ENCODE peak calls at places on chromosomes 5 and 9, in four cellular contexts. T, N, F and J are unnamed samples.

GRCh38 chr9:95268681-95269080 is 48.8 kb downstream of the FANCC start:
- DNase-seq in T (no peak), F (peak), N (no peak), J (no peak)

GRCh38 chr5:93705896-93706295 is 35.5 kb downstream of the POU5F2 start:
- DNase-seq in T (no peak), F (no peak), N (no peak), J (no peak)

GRCh38 chr9:81686614-81687520 is 2.5 kb downstream of the TLE1 start:
- DNase-seq in N (peak), T (peak), F (peak), J (peak)

GRCh38 chr5:110478899-110479298 is 247.6 kb downstream of the TMEM232 start:
- DNase-seq in T (no peak), F (no peak), N (no peak), J (no peak)

GRCh38 chr5:1477341-1477740 is 32.1 kb upstream of the SLC6A3 start:
- DNase-seq in N (no peak), F (peak), T (peak), J (peak)

GRCh38 chr5:618450-618849 is 6.3 kb downstream of the CEP72 start:
- DNase-seq in N (no peak), F (peak), T (peak), J (no peak)

GRCh38 chr5:34494111-34494755 is 161.9 kb upstream of the RAI14 start:
- DNase-seq in F (no peak), T (no peak), N (no peak), J (no peak)

GRCh38 chr9:121357011-121357410 is 13.0 kb downstream of the STOM start:
- DNase-seq in F (no peak), N (no peak), T (no peak), J (no peak)

GRCh38 chr5:72677447-72677846 is 139.0 kb upstream of the TNPO1 start:
- DNase-seq in N (no peak), T (no peak), F (no peak), J (no peak)

GRCh38 chr5:142667808-142668207 is 18.1 kb downstream of the FGF1 start:
- DNase-seq in N (no peak), F (no peak), T (peak), J (no peak)

GRCh38 chr9:16867571-16868311 is 2.7 kb downstream of the BNC2 start:
- DNase-seq in T (no peak), F (peak), N (peak), J (no peak)

GRCh38 chr9:69198526-69199250 is 24.6 kb downstream of the TJP2 start:
- DNase-seq in T (no peak), N (no peak), F (no peak), J (no peak)

GRCh38 chr9:847505-847904 is 6.0 kb downstream of the DMRT1 start:
- DNase-seq in N (no peak), T (no peak), F (no peak), J (no peak)

GRCh38 chr5:53069626-53070025 is 39.9 kb downstream of the MOCS2 start:
- DNase-seq in F (no peak), T (no peak), N (no peak), J (no peak)

GRCh38 chr9:811101-811531 is 30.4 kb upstream of the DMRT1 start:
- DNase-seq in T (no peak), F (no peak), N (no peak), J (no peak)

GRCh38 chr5:150075806-150076205 is 10.5 kb downstream of the CSF1R start:
- DNase-seq in T (peak), N (peak), F (peak), J (no peak)

GRCh38 chr5:168776023-168776422 is 196.9 kb upstream of the PANK3 start:
- DNase-seq in F (no peak), T (no peak), N (no peak), J (no peak)

GRCh38 chr9:129118799-129119198 is 7.6 kb downstream of the PTPA start:
- DNase-seq in T (no peak), N (no peak), F (no peak), J (no peak)

GRCh38 chr9:113695901-113696300 is 180.2 kb upstream of the ZNF618 start:
- DNase-seq in T (no peak), F (no peak), N (no peak), J (no peak)

GRCh38 chr5:89012361-89012760 is 129.4 kb upstream of the MEF2C start:
- DNase-seq in F (no peak), N (no peak), T (no peak), J (no peak)

GRCh38 chr9:79975471-79976316 is 403.9 kb downstream of the TLE4 start:
- DNase-seq in T (no peak), N (no peak), F (no peak), J (no peak)

GRCh38 chr9:79974806-79975422 is 403.1 kb downstream of the TLE4 start:
- DNase-seq in N (no peak), T (no peak), F (no peak), J (no peak)

GRCh38 chr9:79973627-79974026 is 401.9 kb downstream of the TLE4 start:
- DNase-seq in N (no peak), T (no peak), F (no peak), J (no peak)

GRCh38 chr9:79977510-79978197 is 405.9 kb downstream of the TLE4 start:
- DNase-seq in F (no peak), T (no peak), N (no peak), J (no peak)

GRCh38 chr9:79976501-79977444 is 405.0 kb downstream of the TLE4 start:
- DNase-seq in N (no peak), F (no peak), T (no peak), J (no peak)
- TF ChIP-seq POLR2A in N (no peak), F (no peak), T (no peak), J (no peak)

GRCh38 chr9:4828776-4829175 is 36.0 kb downstream of the RCL1 start:
- DNase-seq in T (no peak), N (no peak), F (no peak), J (no peak)
- TF ChIP-seq CTCF in T (no peak), N (no peak), F (no peak), J (no peak)

GRCh38 chr9:83967083-83967482 is 12.9 kb downstream of the HNRNPK start:
- DNase-seq in N (no peak), F (no peak), T (no peak), J (no peak)
- TF ChIP-seq POLR2A in N (no peak), F (no peak), T (no peak), J (no peak)

GRCh38 chr9:5435912-5436311 is 1.8 kb downstream of the PLGRKT start:
- DNase-seq in F (peak), N (no peak), T (no peak), J (no peak)

GRCh38 chr9:5440426-5440825 is 2.7 kb upstream of the PLGRKT start:
- DNase-seq in N (no peak), T (no peak), F (no peak), J (no peak)

GRCh38 chr9:5438301-5439162 is 807 bp upstream of the PLGRKT start:
- DNase-seq in N (no peak), F (no peak), T (no peak), J (no peak)

GRCh38 chr9:5436441-5436840 is 1.3 kb downstream of the PLGRKT start:
- DNase-seq in T (no peak), F (no peak), N (no peak), J (no peak)

DNA sequence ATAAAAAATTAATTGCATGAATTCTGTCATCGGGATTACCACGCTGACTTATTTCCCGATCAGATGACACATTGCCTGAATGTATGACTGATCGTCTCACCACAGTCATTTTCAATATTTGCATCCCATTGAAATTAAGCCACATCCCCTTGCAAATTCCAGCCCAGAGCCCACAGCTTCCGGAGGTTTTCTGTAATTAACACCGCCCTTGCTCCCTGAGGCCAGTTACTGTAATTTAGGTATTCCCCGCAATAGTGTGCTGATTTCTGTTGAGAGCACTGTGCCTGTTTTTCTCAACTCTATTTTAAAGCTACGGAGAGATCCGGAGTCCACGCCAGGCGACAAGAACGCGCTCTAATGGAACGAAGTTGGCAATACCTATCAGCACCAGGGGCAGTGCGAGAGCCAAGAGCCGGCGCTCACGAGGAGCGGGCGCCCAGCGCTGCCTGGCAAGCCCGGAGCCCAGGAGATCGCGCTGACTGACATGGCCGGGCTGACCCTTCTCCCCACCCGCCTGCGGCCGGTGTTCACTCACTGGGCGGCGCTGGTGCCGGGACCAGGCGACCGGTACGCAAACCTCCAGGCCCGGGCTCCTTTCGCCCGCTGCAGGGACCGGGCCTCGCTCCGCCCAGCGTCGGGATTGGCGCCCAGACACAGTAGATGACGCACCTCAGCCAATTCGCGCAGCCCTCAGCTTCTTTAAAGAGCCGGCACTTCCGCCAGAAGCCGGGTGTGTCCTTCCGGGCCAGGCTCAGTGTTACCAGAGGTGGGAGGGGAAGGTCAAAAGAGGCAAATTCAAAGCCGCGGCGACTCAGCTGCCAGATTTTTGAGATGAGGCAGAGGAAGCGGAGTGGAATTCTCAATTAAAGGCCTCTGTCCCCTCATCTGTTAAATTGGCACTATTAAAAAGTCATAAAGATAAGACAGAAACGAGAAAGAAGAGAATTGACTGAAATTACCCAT is at the start of gene PLGRKT:
- DNase-seq in T (peak), N (peak), F (peak), J (peak)
- TF ChIP-seq CTCF in T (no peak), N (no peak), F (no peak), J (no peak)

DNA sequence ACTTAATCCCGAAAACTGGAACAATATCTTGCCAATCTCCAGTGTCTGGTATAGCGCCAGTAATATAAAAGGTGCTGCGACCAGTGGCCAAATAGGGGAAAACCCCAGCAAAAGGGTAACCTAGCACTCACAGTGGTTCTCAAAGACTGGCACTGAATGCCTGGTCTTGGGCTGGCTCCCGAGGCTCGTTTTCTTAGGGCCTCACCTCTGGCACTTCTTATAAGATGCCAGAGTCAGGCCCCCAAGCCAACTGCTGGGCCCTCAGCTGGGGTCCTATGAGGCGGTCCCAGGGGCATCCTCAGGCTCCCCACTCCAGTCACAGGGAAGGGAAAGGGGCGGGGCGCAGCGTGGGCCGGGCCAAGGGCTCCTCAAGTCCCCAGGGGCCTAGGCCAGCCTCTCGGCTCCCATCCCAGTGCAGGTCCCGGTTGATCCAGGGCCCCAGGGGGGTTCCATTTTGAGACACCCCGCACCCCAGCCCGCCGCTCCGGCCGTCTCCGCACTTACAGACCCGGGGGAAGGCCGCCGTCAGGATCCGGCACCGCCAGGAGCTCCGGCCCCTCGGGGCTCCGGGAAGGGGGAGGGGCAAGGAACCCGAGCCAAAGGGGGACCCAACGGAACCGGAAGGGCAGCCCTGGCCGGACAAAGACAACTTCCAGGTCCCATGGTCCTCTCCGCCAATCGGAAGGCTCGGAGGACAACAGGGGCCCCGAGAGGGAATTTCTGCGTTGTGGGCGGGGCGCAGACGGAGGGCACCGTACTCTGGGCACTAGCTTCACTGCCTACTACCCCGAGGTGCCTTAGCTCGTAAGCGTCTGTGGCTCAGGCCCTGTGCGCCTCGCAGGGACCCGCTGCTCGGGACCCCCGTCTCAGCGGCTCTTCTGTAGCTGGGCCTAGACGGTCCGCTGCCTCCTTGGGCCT is at the start of gene ZBTB26:
- DNase-seq in T (peak), F (peak), N (peak), J (peak)
- TF ChIP-seq POLR2A in T (no peak), F (peak), N (peak), J (no peak)

GRCh38 chr9:20884985-20885593 is 146.4 kb downstream of the HACD4 start:
- DNase-seq in T (no peak), N (peak), F (peak), J (no peak)
- TF ChIP-seq CTCF in T (no peak), N (peak), F (peak), J (peak)

GRCh38 chr9:136372006-136372405 is 1.5 kb downstream of the CARD9 start:
- DNase-seq in N (no peak), T (no peak), F (no peak), J (no peak)

GRCh38 chr9:136373300-136374182 is at the start of gene CARD9:
- DNase-seq in T (no peak), N (no peak), F (peak), J (no peak)

GRCh38 chr9:136375096-136375495 is 1.6 kb upstream of the CARD9 start:
- DNase-seq in N (no peak), F (no peak), T (no peak), J (no peak)

GRCh38 chr9:136372561-136373299 is 739 bp downstream of the CARD9 start:
- DNase-seq in N (no peak), T (no peak), F (peak), J (no peak)

DNA sequence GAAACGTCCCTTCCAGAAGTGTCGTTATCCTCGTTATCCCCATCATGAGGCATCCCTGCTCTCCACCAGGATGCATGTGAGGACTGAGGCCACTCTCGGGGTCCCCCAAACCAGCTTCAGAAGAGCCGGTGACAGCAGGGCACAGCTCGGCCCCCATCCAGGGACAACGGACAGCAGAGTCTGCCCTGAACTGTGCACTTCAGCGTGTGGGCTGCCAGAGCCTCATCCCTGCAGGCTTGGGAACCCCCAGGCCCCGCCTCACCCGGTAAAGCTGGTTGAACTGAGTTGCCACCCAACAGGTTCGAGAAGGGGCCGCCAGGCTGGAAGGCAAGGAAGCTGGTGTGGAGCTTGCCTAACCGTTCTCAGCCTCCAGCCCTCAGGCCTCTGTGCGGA is 710 bp upstream of the CARD9 start:
- DNase-seq in N (no peak), F (no peak), T (no peak), J (no peak)
- TF ChIP-seq POLR2A in N (no peak), F (no peak), T (no peak), J (no peak)

DNA sequence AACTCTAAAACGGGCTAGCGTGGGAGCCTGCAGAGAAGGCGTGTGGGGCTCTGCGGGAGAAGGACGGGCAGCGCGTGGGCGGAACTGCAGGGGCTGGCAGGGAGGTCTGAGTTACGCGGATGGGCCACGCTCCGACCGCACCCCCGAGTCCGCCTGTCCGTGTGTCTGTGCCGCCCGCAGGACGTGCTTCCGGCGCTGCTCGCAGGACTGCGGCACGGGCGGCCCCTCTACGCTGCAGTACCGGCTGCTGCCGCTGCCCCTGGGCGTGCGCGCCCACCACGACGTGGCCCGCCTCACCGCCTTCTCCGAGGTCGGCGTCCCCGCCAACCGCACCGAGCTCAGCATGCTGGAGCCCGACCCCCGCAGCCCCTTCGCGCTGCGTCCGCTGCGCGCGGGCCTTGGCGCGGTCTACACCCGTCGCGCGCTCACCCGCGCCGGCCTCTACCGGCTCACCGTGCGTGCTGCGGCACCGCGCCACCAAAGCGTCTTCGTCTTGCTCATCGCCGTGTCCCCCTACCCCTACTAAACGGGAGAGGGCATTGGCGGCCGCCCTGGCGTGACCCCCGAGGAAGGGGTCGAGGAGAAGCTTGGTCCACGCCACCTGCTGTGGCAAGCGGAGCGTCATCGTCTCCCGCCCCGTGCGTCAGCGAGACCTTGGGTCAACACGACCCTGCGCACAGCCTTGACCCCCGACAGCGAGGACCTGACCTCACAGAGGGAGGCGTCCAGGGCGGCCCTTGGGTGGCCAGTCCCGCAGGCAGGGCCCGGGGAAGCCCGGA is 11.4 kb upstream of the ASS1 start:
- DNase-seq in F (peak), N (no peak), T (no peak), J (no peak)
- TF ChIP-seq CTCF in F (peak), N (peak), T (no peak), J (peak)

GRCh38 chr9:127543221-127543620 is 68.9 kb upstream of the STXBP1 start:
- DNase-seq in F (no peak), N (no peak), T (no peak), J (no peak)
- TF ChIP-seq POLR2A in F (no peak), N (no peak), T (no peak), J (no peak)